ENCODE peak calls at places on chromosomes 13 and 19, in four cellular contexts. L is NCI-H460, H is brain microvascular endothelial cell, Q is cardiac fibroblast. A is an unnamed sample.

GRCh38 chr13:57946361-57946760 is 314.8 kb downstream of the PCDH17 start:
- DNase-seq in L (no peak), H (no peak), Q (peak), A (no peak)

GRCh38 chr19:3102239-3103140 is 8.3 kb downstream of the GNA11 start:
- DNase-seq in L (no peak), H (no peak), Q (no peak), A (no peak)

GRCh38 chr19:39032164-39032918 is at the start of gene FBXO27:
- DNase-seq in L (no peak), H (no peak), Q (peak), A (no peak)

GRCh38 chr19:19460761-19461265 is 54.5 kb downstream of the TSSK6 start:
- DNase-seq in L (no peak), H (no peak), Q (peak), A (peak)

GRCh38 chr13:113211774-113212173 is 2.4 kb downstream of the CUL4A start:
- DNase-seq in L (no peak), H (no peak), Q (no peak), A (peak)

GRCh38 chr19:55923556-55923955 is 8.6 kb downstream of the NLRP13 start:
- DNase-seq in L (no peak), H (no peak), Q (no peak), A (no peak)

GRCh38 chr19:45440873-45441654 is 17.3 kb upstream of the ERCC1 start:
- DNase-seq in L (peak), H (no peak), Q (peak), A (peak)

GRCh38 chr13:93956416-93956815 is 523.1 kb downstream of the DCT start:
- DNase-seq in L (no peak), H (no peak), Q (no peak), A (no peak)

GRCh38 chr19:4052114-4052992 is 14.3 kb downstream of the ZBTB7A start:
- DNase-seq in L (peak), H (no peak), Q (peak), A (peak)

GRCh38 chr19:2782357-2782935 is 627 bp downstream of the SGTA start:
- DNase-seq in L (no peak), H (no peak), Q (peak), A (no peak)

GRCh38 chr13:100148422-100148821 is 59.5 kb downstream of the PCCA start:
- DNase-seq in L (no peak), H (no peak), Q (no peak), A (no peak)

GRCh38 chr13:21986602-21987001 is 315.7 kb downstream of the FGF9 start:
- DNase-seq in L (no peak), H (no peak), Q (no peak), A (no peak)

GRCh38 chr13:88031980-88032562 is 360.9 kb downstream of the SLITRK5 start:
- DNase-seq in L (no peak), H (no peak), Q (peak), A (no peak)

GRCh38 chr13:100363351-100363750 is 225.2 kb downstream of the GGACT start:
- DNase-seq in L (no peak), H (peak), Q (peak), A (no peak)

GRCh38 chr13:102141625-102142472 is 260.0 kb downstream of the FGF14 start:
- DNase-seq in L (peak), H (no peak), Q (peak), A (no peak)

GRCh38 chr13:35712907-35713685 is 236.6 kb upstream of the MAB21L1 start:
- DNase-seq in L (no peak), H (peak), Q (peak), A (no peak)

GRCh38 chr13:39776439-39776838 is 121.0 kb downstream of the COG6 start:
- DNase-seq in L (no peak), H (peak), Q (peak), A (no peak)

GRCh38 chr13:48625396-48626076 is 28.2 kb upstream of the CYSLTR2 start:
- DNase-seq in L (no peak), H (no peak), Q (no peak), A (no peak)

GRCh38 chr13:111789011-111789410 is 277.9 kb upstream of the SOX1 start:
- DNase-seq in L (no peak), H (no peak), Q (no peak), A (no peak)

GRCh38 chr19:39432677-39433025 is 3.1 kb downstream of the RPS16 start:
- DNase-seq in L (no peak), H (no peak), Q (no peak), A (no peak)

GRCh38 chr13:37959284-37959683 is 89.7 kb upstream of the TRPC4 start:
- DNase-seq in L (no peak), H (no peak), Q (no peak), A (no peak)

GRCh38 chr19:3208317-3209207 is 15.9 kb upstream of the CELF5 start:
- DNase-seq in L (no peak), H (no peak), Q (no peak), A (no peak)

GRCh38 chr19:34171539-34171876 is 796 bp upstream of the LSM14A start:
- DNase-seq in L (no peak), H (peak), Q (peak), A (no peak)

GRCh38 chr19:10815969-10816635 is 19.9 kb downstream of the TMED1 start:
- DNase-seq in L (no peak), H (no peak), Q (no peak), A (no peak)